ENCODE peak calls at places on chromosomes 1 and 21, in ten cellular contexts. G, L, B, U, A, Z, X, R, F and M are unnamed samples.

GRCh38 chr1:204809488-204809887 is 61.2 kb upstream of the NFASC start:
- DNase-seq in G (no peak), L (no peak), B (no peak), U (no peak), A (no peak), Z (no peak), X (no peak), R (no peak), F (no peak), M (no peak)

GRCh38 chr1:231934797-231935196 is 308.2 kb downstream of the DISC1 start:
- DNase-seq in G (no peak), L (no peak), B (no peak), U (no peak), A (no peak), Z (no peak), X (peak; percentile 64), R (no peak), F (peak; percentile 54), M (peak; percentile 73)

GRCh38 chr1:155910621-155911121 is 478 bp downstream of the RIT1 start:
- DNase-seq in G (no peak), L (no peak), B (peak; percentile 24), U (no peak), A (peak; percentile 10), Z (peak; percentile 69), X (peak; percentile 17), R (peak; percentile 53), F (peak; percentile 26), M (no peak)

GRCh38 chr1:63913533-63913932 is 139.7 kb downstream of the ROR1 start:
- DNase-seq in G (no peak), L (no peak), B (no peak), U (no peak), A (no peak), Z (no peak), X (no peak), R (no peak), F (peak; percentile 59), M (no peak)

GRCh38 chr1:27011976-27012563 is 580 bp downstream of the TENT5B start:
- DNase-seq in G (no peak), L (no peak), B (no peak), U (no peak), A (no peak), Z (no peak), X (no peak), R (no peak), F (no peak), M (no peak)

GRCh38 chr1:212234431-212235298 is 50.5 kb upstream of the PPP2R5A start:
- DNase-seq in G (no peak), L (no peak), B (peak; percentile 34), U (no peak), A (no peak), Z (peak; percentile 83), X (peak; percentile 72), R (peak; percentile 12), F (peak; percentile 90), M (peak; percentile 92)

GRCh38 chr1:159923203-159924024 is 1.9 kb downstream of the TAGLN2 start:
- DNase-seq in G (peak; percentile 92), L (peak; percentile 66), B (peak; percentile 86), U (peak; percentile 93), A (no peak), Z (peak; percentile 91), X (peak; percentile 80), R (no peak), F (no peak), M (peak; percentile 56)

GRCh38 chr1:235074335-235075120 is 54.1 kb downstream of the TOMM20 start:
- DNase-seq in G (peak; percentile 67), L (peak; percentile 39), B (peak; percentile 69), U (peak; percentile 27), A (peak; percentile 81), Z (peak; percentile 77), X (peak; percentile 79), R (peak; percentile 41), F (peak; percentile 37), M (no peak)

GRCh38 chr1:64861611-64862010 is 104.7 kb downstream of the JAK1 start:
- DNase-seq in G (no peak), L (no peak), B (no peak), U (no peak), A (no peak), Z (no peak), X (no peak), R (no peak), F (peak; percentile 76), M (no peak)

GRCh38 chr21:41319273-41319672 is 2.7 kb downstream of the FAM3B start:
- DNase-seq in G (no peak), L (no peak), B (no peak), U (no peak), A (no peak), Z (no peak), X (no peak), R (no peak), F (no peak), M (no peak)

GRCh38 chr21:22019766-22020165 is 1021.6 kb downstream of the NCAM2 start:
- DNase-seq in G (no peak), L (no peak), B (no peak), U (no peak), A (no peak), Z (no peak), X (no peak), R (no peak), F (no peak), M (peak; percentile 6)

GRCh38 chr1:25794325-25794724 is 5.7 kb upstream of the SELENON start:
- DNase-seq in G (no peak), L (no peak), B (no peak), U (no peak), A (no peak), Z (no peak), X (no peak), R (no peak), F (no peak), M (no peak)

GRCh38 chr1:33119532-33120217 is 38.7 kb downstream of the AZIN2 start:
- DNase-seq in G (no peak), L (no peak), B (no peak), U (no peak), A (no peak), Z (no peak), X (no peak), R (no peak), F (no peak), M (no peak)

GRCh38 chr21:41411449-41412089 is 14.5 kb upstream of the MX1 start:
- DNase-seq in G (peak; percentile 66), L (no peak), B (no peak), U (no peak), A (no peak), Z (no peak), X (no peak), R (no peak), F (no peak), M (no peak)

GRCh38 chr1:219772265-219773036 is 155.9 kb downstream of the SLC30A10 start:
- DNase-seq in G (peak; percentile 60), L (no peak), B (no peak), U (no peak), A (no peak), Z (no peak), X (no peak), R (no peak), F (no peak), M (no peak)

GRCh38 chr1:9371391-9371935 is 78.8 kb downstream of the SPSB1 start:
- DNase-seq in G (peak; percentile 71), L (no peak), B (no peak), U (no peak), A (no peak), Z (peak; percentile 92), X (peak; percentile 66), R (peak; percentile 64), F (peak; percentile 23), M (peak; percentile 25)

GRCh38 chr1:42424201-42424600 is 31.6 kb downstream of the ZMYND12 start:
- DNase-seq in G (no peak), L (no peak), B (no peak), U (no peak), A (no peak), Z (no peak), X (no peak), R (no peak), F (no peak), M (no peak)

GRCh38 chr1:201252833-201253810 is 30.2 kb upstream of the PKP1 start:
- DNase-seq in G (no peak), L (no peak), B (no peak), U (no peak), A (no peak), Z (no peak), X (peak; percentile 9), R (no peak), F (no peak), M (no peak)

GRCh38 chr1:182803846-182804245 is 14.3 kb downstream of the NPL start:
- DNase-seq in G (no peak), L (no peak), B (no peak), U (no peak), A (no peak), Z (no peak), X (no peak), R (no peak), F (no peak), M (no peak)

GRCh38 chr1:32706491-32706890 is 3.9 kb upstream of the SYNC start:
- DNase-seq in G (peak; percentile 13), L (no peak), B (no peak), U (no peak), A (no peak), Z (no peak), X (no peak), R (no peak), F (no peak), M (no peak)

GRCh38 chr1:215114154-215114933 is 31.8 kb downstream of the KCNK2 start:
- DNase-seq in G (no peak), L (no peak), B (no peak), U (no peak), A (no peak), Z (no peak), X (peak; percentile 39), R (no peak), F (no peak), M (peak; percentile 65)

GRCh38 chr1:185288435-185288834 is 28.6 kb downstream of the IVNS1ABP start:
- DNase-seq in G (no peak), L (no peak), B (no peak), U (no peak), A (no peak), Z (no peak), X (no peak), R (no peak), F (no peak), M (no peak)

GRCh38 chr1:64499011-64499410 is 29.1 kb downstream of the CACHD1 start:
- DNase-seq in G (no peak), L (no peak), B (no peak), U (no peak), A (no peak), Z (no peak), X (no peak), R (no peak), F (no peak), M (no peak)

GRCh38 chr1:44316231-44316759 is 38.8 kb downstream of the ERI3 start:
- DNase-seq in G (no peak), L (no peak), B (no peak), U (no peak), A (peak; percentile 13), Z (no peak), X (no peak), R (no peak), F (no peak), M (no peak)

GRCh38 chr1:228009116-228009827 is 2.5 kb downstream of the WNT3A start:
- DNase-seq in G (no peak), L (no peak), B (no peak), U (no peak), A (no peak), Z (peak; percentile 26), X (no peak), R (peak; percentile 24), F (no peak), M (no peak)

GRCh38 chr1:201636581-201636980 is 97.7 kb downstream of the NAV1 start:
- DNase-seq in G (no peak), L (no peak), B (no peak), U (no peak), A (no peak), Z (no peak), X (no peak), R (no peak), F (no peak), M (no peak)

GRCh38 chr1:209103135-209103534 is 480.4 kb upstream of the CAMK1G start:
- DNase-seq in G (no peak), L (no peak), B (no peak), U (no peak), A (no peak), Z (no peak), X (no peak), R (no peak), F (no peak), M (no peak)

GRCh38 chr1:114902343-114902742 is 47.7 kb downstream of the SYCP1 start:
- DNase-seq in G (no peak), L (no peak), B (no peak), U (no peak), A (no peak), Z (no peak), X (no peak), R (peak; percentile 8), F (no peak), M (no peak)